ENCODE peak calls at places on chromosomes 2 and 18, in nine cellular contexts. One of them, this sample, is unnamed.

GRCh38 chr2:236012155-236012554 is 156.0 kb downstream of the GBX2 start:
- DNase-seq in CD4-positive, CD25-positive, alpha-beta regulatory T cell: no peak
- DNase-seq in AG20443: no peak
- DNase-seq in epithelial cell of esophagus: no peak
- DNase-seq in fibroblast of the conjunctiva: no peak
- DNase-seq in mammary epithelial cell: no peak
- DNase-seq in NCI-H1092 treated with DMSO at 0.1 percent for 48 hours: no peak
- DNase-seq in chondrocyte: no peak
- DNase-seq in stimulated activated CD4-positive, alpha-beta T cell treated with anti-CD3 and anti-CD28 coated beads, TNF-alpha, amount 100 ng/mL, for 1 hour: no peak
- DNase-seq in this sample: no peak

GRCh38 chr2:38863061-38863695 is 12.6 kb downstream of the DHX57 start:
- DNase-seq in CD4-positive, CD25-positive, alpha-beta regulatory T cell: no peak
- DNase-seq in chondrocyte: no peak
- DNase-seq in NCI-H1092 treated with DMSO at 0.1 percent for 48 hours: no peak
- DNase-seq in AG20443: no peak
- DNase-seq in mammary epithelial cell: no peak
- DNase-seq in fibroblast of the conjunctiva: no peak
- DNase-seq in stimulated activated CD4-positive, alpha-beta T cell treated with anti-CD3 and anti-CD28 coated beads, TNF-alpha, amount 100 ng/mL, for 1 hour: no peak
- DNase-seq in epithelial cell of esophagus: no peak
- DNase-seq in this sample: no peak

GRCh38 chr18:70284976-70285610 is 3.8 kb upstream of the SOCS6 start:
- DNase-seq in stimulated activated CD4-positive, alpha-beta T cell treated with anti-CD3 and anti-CD28 coated beads, TNF-alpha, amount 100 ng/mL, for 1 hour: no peak
- DNase-seq in AG20443: no peak
- DNase-seq in CD4-positive, CD25-positive, alpha-beta regulatory T cell: no peak
- DNase-seq in epithelial cell of esophagus: peak
- DNase-seq in fibroblast of the conjunctiva: no peak
- DNase-seq in NCI-H1092 treated with DMSO at 0.1 percent for 48 hours: no peak
- DNase-seq in mammary epithelial cell: no peak
- DNase-seq in chondrocyte: no peak
- DNase-seq in this sample: no peak

GRCh38 chr18:9055185-9055584 is 47.3 kb upstream of the NDUFV2 start:
- DNase-seq in AG20443: peak
- DNase-seq in CD4-positive, CD25-positive, alpha-beta regulatory T cell: no peak
- DNase-seq in fibroblast of the conjunctiva: peak
- DNase-seq in stimulated activated CD4-positive, alpha-beta T cell treated with anti-CD3 and anti-CD28 coated beads, TNF-alpha, amount 100 ng/mL, for 1 hour: no peak
- DNase-seq in mammary epithelial cell: peak
- DNase-seq in epithelial cell of esophagus: peak
- DNase-seq in chondrocyte: no peak
- DNase-seq in NCI-H1092 treated with DMSO at 0.1 percent for 48 hours: no peak
- DNase-seq in this sample: no peak

GRCh38 chr2:80392446-80392845 is 87.9 kb upstream of the LRRTM1 start:
- DNase-seq in fibroblast of the conjunctiva: no peak
- DNase-seq in CD4-positive, CD25-positive, alpha-beta regulatory T cell: no peak
- DNase-seq in NCI-H1092 treated with DMSO at 0.1 percent for 48 hours: no peak
- DNase-seq in mammary epithelial cell: no peak
- DNase-seq in stimulated activated CD4-positive, alpha-beta T cell treated with anti-CD3 and anti-CD28 coated beads, TNF-alpha, amount 100 ng/mL, for 1 hour: no peak
- DNase-seq in AG20443: peak
- DNase-seq in epithelial cell of esophagus: no peak
- DNase-seq in chondrocyte: no peak
- DNase-seq in this sample: no peak

GRCh38 chr2:160920791-160921303 is 239.4 kb upstream of the TANK start:
- DNase-seq in chondrocyte: no peak
- DNase-seq in mammary epithelial cell: peak
- DNase-seq in AG20443: peak
- DNase-seq in fibroblast of the conjunctiva: peak
- DNase-seq in epithelial cell of esophagus: no peak
- DNase-seq in stimulated activated CD4-positive, alpha-beta T cell treated with anti-CD3 and anti-CD28 coated beads, TNF-alpha, amount 100 ng/mL, for 1 hour: no peak
- DNase-seq in NCI-H1092 treated with DMSO at 0.1 percent for 48 hours: no peak
- DNase-seq in CD4-positive, CD25-positive, alpha-beta regulatory T cell: no peak
- DNase-seq in this sample: no peak

GRCh38 chr2:235917506-235917905 is 250.7 kb downstream of the GBX2 start:
- DNase-seq in CD4-positive, CD25-positive, alpha-beta regulatory T cell: no peak
- DNase-seq in fibroblast of the conjunctiva: no peak
- DNase-seq in chondrocyte: no peak
- DNase-seq in epithelial cell of esophagus: no peak
- DNase-seq in NCI-H1092 treated with DMSO at 0.1 percent for 48 hours: no peak
- DNase-seq in AG20443: no peak
- DNase-seq in mammary epithelial cell: no peak
- DNase-seq in stimulated activated CD4-positive, alpha-beta T cell treated with anti-CD3 and anti-CD28 coated beads, TNF-alpha, amount 100 ng/mL, for 1 hour: no peak
- DNase-seq in this sample: no peak

GRCh38 chr18:23822590-23823385 is 133.5 kb downstream of the LAMA3 start:
- DNase-seq in CD4-positive, CD25-positive, alpha-beta regulatory T cell: no peak
- DNase-seq in mammary epithelial cell: peak
- DNase-seq in epithelial cell of esophagus: peak
- DNase-seq in AG20443: peak
- DNase-seq in stimulated activated CD4-positive, alpha-beta T cell treated with anti-CD3 and anti-CD28 coated beads, TNF-alpha, amount 100 ng/mL, for 1 hour: no peak
- DNase-seq in chondrocyte: no peak
- DNase-seq in fibroblast of the conjunctiva: no peak
- DNase-seq in NCI-H1092 treated with DMSO at 0.1 percent for 48 hours: no peak
- DNase-seq in this sample: no peak

GRCh38 chr2:191020742-191021381 is 6.9 kb upstream of the STAT1 start:
- DNase-seq in NCI-H1092 treated with DMSO at 0.1 percent for 48 hours: no peak
- DNase-seq in fibroblast of the conjunctiva: peak
- DNase-seq in AG20443: peak
- DNase-seq in chondrocyte: no peak
- DNase-seq in stimulated activated CD4-positive, alpha-beta T cell treated with anti-CD3 and anti-CD28 coated beads, TNF-alpha, amount 100 ng/mL, for 1 hour: no peak
- DNase-seq in CD4-positive, CD25-positive, alpha-beta regulatory T cell: no peak
- DNase-seq in epithelial cell of esophagus: peak
- DNase-seq in mammary epithelial cell: peak
- DNase-seq in this sample: no peak

GRCh38 chr2:74740395-74741075 is 86.5 kb downstream of the SEMA4F start:
- DNase-seq in AG20443: peak
- DNase-seq in epithelial cell of esophagus: peak
- DNase-seq in fibroblast of the conjunctiva: peak
- DNase-seq in CD4-positive, CD25-positive, alpha-beta regulatory T cell: no peak
- DNase-seq in chondrocyte: no peak
- DNase-seq in mammary epithelial cell: peak
- DNase-seq in stimulated activated CD4-positive, alpha-beta T cell treated with anti-CD3 and anti-CD28 coated beads, TNF-alpha, amount 100 ng/mL, for 1 hour: no peak
- DNase-seq in NCI-H1092 treated with DMSO at 0.1 percent for 48 hours: no peak
- DNase-seq in this sample: no peak

This sample was measured in activated T-helper 1 cell treated with anti-CD3 and anti-CD28 coated beads, Interleukin-12 subunit alpha, Interleukin-12 subunit beta, Interleukin-2, Interleukin-4 antibody, amounts not matched to agents 30 ng/mL and 10 ng/mL and 1 ng/mL, durations not matched to agents 14 hours and 24 hours and 36 hours.